ENCODE peak calls at places on chromosomes 2 and 18, in six cellular contexts. E is GM12878, K is astrocyte, S is GM20000, O is WERI-Rb-1, A is mucosa of descending colon. X is an unnamed sample.

GRCh38 chr18:49023281-49023937 is 72.6 kb upstream of the SMAD7 start:
- DNase-seq in A (no peak), K (no peak), O (peak; percentile 4), E (no peak), S (no peak), X (no peak)

GRCh38 chr18:51848702-51849101 is 491.3 kb upstream of the DCC start:
- DNase-seq in S (no peak), K (no peak), A (no peak), O (no peak), E (no peak), X (no peak)

GRCh38 chr2:240775911-240776310 is 44.1 kb downstream of the KIF1A start:
- DNase-seq in E (no peak), K (no peak), A (no peak), O (no peak), S (no peak), X (no peak)

GRCh38 chr18:48780151-48781001 is 170.4 kb downstream of the SMAD7 start:
- DNase-seq in O (no peak), S (no peak), K (peak; percentile 51), A (no peak), E (no peak), X (peak; percentile 37)

GRCh38 chr18:70499218-70499691 is 210.4 kb downstream of the SOCS6 start:
- DNase-seq in S (no peak), O (no peak), A (no peak), E (no peak), K (no peak), X (no peak)

GRCh38 chr2:145687445-145688104 is 1167.7 kb upstream of the ZEB2 start:
- DNase-seq in E (no peak), O (no peak), S (no peak), K (peak; percentile 66), A (no peak), X (no peak)

GRCh38 chr2:138979131-138979530 is 198.9 kb upstream of the NXPH2 start:
- DNase-seq in S (no peak), K (no peak), E (no peak), O (no peak), A (no peak), X (no peak)

GRCh38 chr2:41894563-41895333 is 153.1 kb upstream of the PKDCC start:
- DNase-seq in S (no peak), K (no peak), O (no peak), A (peak; percentile 38), E (no peak), X (no peak)

GRCh38 chr18:59718108-59719057 is 21.2 kb upstream of the CCBE1 start:
- DNase-seq in K (peak; percentile 98), O (no peak), E (no peak), S (no peak), A (no peak), X (no peak)

GRCh38 chr2:189558516-189559263 is 21.9 kb downstream of the SLC40A1 start:
- DNase-seq in O (no peak), E (no peak), K (no peak), S (no peak), A (no peak), X (no peak)

GRCh38 chr2:29130295-29130694 is 15.1 kb downstream of the CLIP4 start:
- DNase-seq in O (no peak), A (no peak), K (peak; percentile 88), S (peak; percentile 34), E (no peak), X (no peak)

GRCh38 chr2:238488347-238488826 is 61.7 kb downstream of the ASB1 start:
- DNase-seq in A (no peak), O (no peak), K (no peak), E (no peak), S (no peak), X (no peak)

GRCh38 chr2:59322005-59322404 is 1080.9 kb upstream of the FANCL start:
- DNase-seq in K (no peak), O (no peak), E (no peak), A (no peak), S (no peak), X (no peak)

GRCh38 chr2:59322870-59323269 is 1081.7 kb upstream of the FANCL start:
- DNase-seq in E (no peak), K (no peak), A (no peak), O (no peak), S (no peak), X (no peak)
- TF ChIP-seq CTCF in E (no peak), K (no peak), A (no peak), O (no peak), S (no peak), X (no peak)

GRCh38 chr2:65037178-65037577 is 19.0 kb upstream of the CEP68 start:
- DNase-seq in O (no peak), E (no peak), S (no peak), A (no peak), K (no peak), X (no peak)

GRCh38 chr2:65043001-65043400 is 13.2 kb upstream of the CEP68 start:
- DNase-seq in E (no peak), K (no peak), S (no peak), O (no peak), A (no peak), X (no peak)

GRCh38 chr2:65040414-65041261 is 15.6 kb upstream of the CEP68 start:
- DNase-seq in O (peak; percentile 90), S (peak; percentile 74), E (no peak), K (peak; percentile 66), A (peak; percentile 94), X (peak; percentile 85)

GRCh38 chr2:65035544-65035943 is 20.7 kb upstream of the CEP68 start:
- DNase-seq in K (no peak), S (no peak), E (no peak), O (no peak), A (no peak), X (no peak)

GRCh38 chr2:65039640-65040039 is 16.6 kb upstream of the CEP68 start:
- DNase-seq in K (no peak), S (no peak), E (no peak), A (no peak), O (no peak), X (no peak)
- TF ChIP-seq CTCF in K (no peak), S (no peak), E (no peak), A (no peak), O (no peak), X (no peak)

GRCh38 chr2:174332607-174333001 is 2.1 kb upstream of the SP9 start:
- DNase-seq in S (peak; percentile 40), K (no peak), E (no peak), O (peak; percentile 87), A (no peak), X (peak; percentile 41)
- TF ChIP-seq CTCF in S (no peak), K (no peak), E (no peak), O (peak; percentile 43), A (no peak), X (peak; percentile 13)

DNA sequence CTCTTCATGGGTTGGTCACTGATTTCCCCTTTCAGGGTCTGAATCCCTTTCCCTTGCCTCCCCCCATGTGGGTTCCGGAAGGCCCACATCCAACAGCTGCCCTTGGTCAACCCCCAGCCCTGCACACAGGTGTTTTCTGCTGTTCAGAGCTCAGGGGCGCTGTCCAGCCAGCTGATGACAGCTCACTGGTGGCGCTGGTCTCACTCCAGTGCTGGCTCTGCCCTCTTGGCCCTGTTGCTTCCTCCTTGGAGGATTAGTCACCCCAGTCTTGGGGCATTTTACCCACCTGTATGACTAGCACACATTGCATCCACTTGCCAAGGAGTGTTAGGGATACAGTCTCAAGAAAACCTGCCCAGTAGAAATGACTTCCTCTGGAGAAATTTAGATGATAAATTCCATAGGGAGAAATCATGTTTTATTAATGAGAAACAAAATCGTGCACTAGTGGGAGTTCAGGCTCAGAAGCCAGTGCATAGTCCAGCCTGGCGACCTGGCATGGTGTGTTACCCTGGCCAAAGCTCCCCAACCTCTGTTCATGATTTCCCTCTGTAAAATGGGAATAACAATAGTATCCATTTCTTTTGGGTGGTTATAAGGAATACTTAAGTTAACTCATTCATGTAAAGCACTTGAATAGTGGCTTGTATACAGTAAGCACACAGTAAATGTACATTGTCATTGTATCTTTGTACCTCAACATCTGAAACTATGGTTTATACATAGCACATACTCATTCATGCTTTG is 21.6 kb downstream of the CRIM1 start:
- DNase-seq in E (no peak), S (no peak), K (no peak), O (no peak), A (peak; percentile 73), X (no peak)
- TF ChIP-seq CTCF in E (no peak), S (no peak), K (no peak), O (no peak), A (no peak), X (no peak)

GRCh38 chr18:22108674-22109073 is 60.7 kb upstream of the GATA6 start:
- DNase-seq in E (no peak), A (peak; percentile 50), K (no peak), O (no peak), S (no peak), X (no peak)
- TF ChIP-seq CTCF in E (no peak), A (no peak), K (no peak), O (no peak), S (no peak), X (no peak)

DNA sequence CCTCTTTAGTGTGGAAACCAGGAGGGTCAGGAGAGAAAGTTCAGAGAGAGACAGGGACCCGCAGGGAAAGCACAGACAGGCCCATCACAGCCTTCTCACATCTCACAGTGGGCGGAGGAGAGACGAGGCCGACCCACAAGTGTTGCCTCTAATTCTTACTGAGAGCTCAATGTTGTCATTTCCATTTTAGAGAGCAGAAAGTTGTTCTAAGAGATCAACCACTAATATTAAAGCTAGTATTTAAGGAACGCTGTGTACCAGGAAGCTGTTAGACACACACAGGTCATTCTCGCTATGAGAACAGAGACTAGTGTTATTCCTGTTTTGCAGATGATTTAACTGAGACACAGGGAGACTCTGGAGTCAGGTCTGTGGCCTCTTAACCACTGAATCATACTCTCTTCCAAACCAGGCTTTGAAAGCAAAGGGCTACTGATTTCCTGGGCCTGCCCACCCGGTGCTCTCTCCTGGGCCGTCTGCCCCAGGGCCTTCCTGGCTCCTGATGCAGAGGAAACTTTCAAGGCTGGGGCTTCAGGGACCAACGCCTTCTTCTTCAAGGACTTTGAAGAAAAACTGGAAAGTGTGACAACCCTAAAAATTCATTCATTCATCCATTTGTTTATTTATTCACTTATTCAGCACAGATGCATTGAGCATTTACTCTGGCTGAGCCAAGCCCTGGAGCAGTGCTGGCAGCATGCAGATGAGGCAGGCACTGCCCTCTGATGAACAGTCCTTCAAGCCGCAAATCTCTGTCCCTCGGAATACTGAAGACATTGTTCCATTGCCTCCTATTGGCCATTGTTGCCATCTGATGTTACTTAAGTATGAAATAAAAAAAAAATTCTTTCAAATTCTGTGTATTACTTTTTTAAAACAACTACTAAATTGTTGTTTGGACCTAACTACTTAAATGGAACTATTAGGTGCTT is 37.2 kb upstream of the BIN1 start:
- DNase-seq in E (no peak), S (no peak), K (peak; percentile 61), O (no peak), A (no peak), X (no peak)
- TF ChIP-seq CTCF in E (no peak), S (no peak), K (no peak), O (peak; percentile 25), A (no peak), X (no peak)

GRCh38 chr2:71802556-71802955 is 345.1 kb downstream of the CYP26B1 start:
- DNase-seq in E (no peak), S (no peak), K (no peak), A (no peak), O (no peak), X (no peak)

GRCh38 chr2:71803398-71803797 is 344.3 kb downstream of the CYP26B1 start:
- DNase-seq in O (no peak), K (no peak), E (no peak), A (no peak), S (no peak), X (no peak)

GRCh38 chr2:71804251-71804650 is 343.4 kb downstream of the CYP26B1 start:
- DNase-seq in O (no peak), K (no peak), E (no peak), S (no peak), A (no peak), X (no peak)

GRCh38 chr2:71800106-71800809 is 346.9 kb downstream of the DYSF start:
- DNase-seq in E (no peak), K (no peak), A (no peak), O (peak; percentile 45), S (no peak), X (no peak)

GRCh38 chr2:71801969-71802368 is 345.7 kb downstream of the CYP26B1 start:
- DNase-seq in A (peak; percentile 36), E (no peak), S (no peak), O (peak; percentile 91), K (peak; percentile 20), X (peak; percentile 54)
- TF ChIP-seq CTCF in A (no peak), E (no peak), S (peak; percentile 14), O (peak; percentile 89), K (peak; percentile 36), X (no peak)

X was measured in glutamatergic neuron.